ENCODE peak calls at places on chromosomes 3 and 15, in four cellular contexts. S, Z, K and Q are unnamed samples.

GRCh38 chr15:90154861-90155626 is 46.1 kb upstream of the SEMA4B start:
- DNase-seq in Z (peak), S (peak), K (no peak), Q (no peak)

GRCh38 chr3:72375237-72376154 is 472.7 kb downstream of the SHQ1 start:
- DNase-seq in K (peak), S (no peak), Z (no peak), Q (no peak)

GRCh38 chr3:126107203-126107939 is 23.4 kb upstream of the SLC41A3 start:
- DNase-seq in Z (no peak), K (no peak), S (no peak), Q (peak)

GRCh38 chr3:181457190-181457589 is 254.5 kb upstream of the SOX2 start:
- DNase-seq in K (no peak), S (peak), Z (no peak), Q (no peak)

GRCh38 chr3:187064210-187065115 is 74.8 kb downstream of the RPL39L start:
- DNase-seq in K (no peak), Z (peak), S (peak), Q (no peak)

GRCh38 chr3:109973733-109974132 is 636.4 kb upstream of the DPPA4 start:
- DNase-seq in K (no peak), S (peak), Z (no peak), Q (no peak)

GRCh38 chr3:46866720-46867549 is 3.7 kb upstream of the MYL3 start:
- DNase-seq in S (peak), Z (no peak), K (peak), Q (no peak)

GRCh38 chr3:128068156-128068620 is 16.0 kb downstream of the SEC61A1 start:
- DNase-seq in K (peak), Z (no peak), S (peak), Q (no peak)

GRCh38 chr3:120554727-120555660 is 41.1 kb upstream of the NDUFB4 start:
- DNase-seq in Z (no peak), S (peak), K (no peak), Q (no peak)

GRCh38 chr3:182937293-182938051 is 42.9 kb downstream of the DCUN1D1 start:
- DNase-seq in Z (no peak), K (no peak), S (no peak), Q (no peak)

GRCh38 chr3:71309342-71309741 is 274.2 kb downstream of the FOXP1 start:
- DNase-seq in S (no peak), K (no peak), Z (no peak), Q (no peak)

GRCh38 chr3:57169872-57170623 is 4.9 kb upstream of the IL17RD start:
- DNase-seq in S (peak), Z (no peak), K (peak), Q (peak)

GRCh38 chr3:170470063-170471006 is 51.7 kb downstream of the CLDN11 start:
- DNase-seq in K (no peak), Z (peak), S (peak), Q (no peak)

GRCh38 chr3:49699281-49699723 is 9.9 kb downstream of the RNF123 start:
- DNase-seq in S (no peak), Z (no peak), K (no peak), Q (no peak)

GRCh38 chr3:171671709-171672108 is 138.6 kb downstream of the PLD1 start:
- DNase-seq in S (no peak), K (no peak), Z (no peak), Q (no peak)

GRCh38 chr3:61627768-61628185 is 66.4 kb downstream of the PTPRG start:
- DNase-seq in S (peak), K (no peak), Z (peak), Q (no peak)

GRCh38 chr15:85002517-85002916 is 20.9 kb downstream of the PDE8A start:
- DNase-seq in K (no peak), Z (no peak), S (no peak), Q (no peak)

GRCh38 chr3:33901862-33902563 is 103.6 kb downstream of the PDCD6IP start:
- DNase-seq in S (no peak), K (no peak), Z (no peak), Q (no peak)

GRCh38 chr15:49697121-49697520 is 76.3 kb downstream of the DTWD1 start:
- DNase-seq in K (no peak), Z (no peak), S (peak), Q (no peak)

GRCh38 chr15:67144609-67145306 is 79.4 kb downstream of the SMAD3 start:
- DNase-seq in K (no peak), Z (no peak), S (peak), Q (no peak)

GRCh38 chr15:79989682-79990081 is 18.7 kb upstream of the BCL2A1 start:
- DNase-seq in S (peak), Z (no peak), K (no peak), Q (no peak)

GRCh38 chr3:126541628-126542339 is 16.9 kb downstream of the C3orf22 start:
- DNase-seq in S (no peak), K (no peak), Z (no peak), Q (peak)

GRCh38 chr15:29568840-29569532 is 253.3 kb downstream of the TJP1 start:
- DNase-seq in K (no peak), S (no peak), Z (no peak), Q (no peak)

GRCh38 chr3:129845956-129846355 is 47.6 kb downstream of the TMCC1 start:
- DNase-seq in S (peak), Z (no peak), K (no peak), Q (no peak)

GRCh38 chr15:91077029-91077428 is 23.0 kb upstream of the SV2B start:
- DNase-seq in K (no peak), S (no peak), Z (no peak), Q (no peak)

DNA sequence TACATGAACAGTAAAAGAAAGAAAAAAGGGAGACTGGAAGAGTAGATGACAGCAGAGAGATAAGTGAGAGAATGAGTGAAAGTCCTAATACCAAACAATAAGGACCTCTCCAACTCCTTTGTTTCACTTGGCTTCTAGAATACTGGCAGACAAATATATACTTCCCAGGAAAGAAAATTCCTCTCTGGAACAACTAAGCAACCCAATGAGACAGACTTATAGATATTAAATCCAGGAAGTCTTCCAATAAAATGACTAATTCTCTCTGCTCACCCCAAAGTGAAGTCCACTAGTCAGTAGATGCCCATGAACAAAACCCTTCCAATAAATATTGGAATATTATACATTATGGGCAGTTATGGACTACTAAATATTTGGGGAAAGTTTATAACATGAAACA is 114.2 kb downstream of the NEDD4 start:
- DNase-seq in S (peak), K (no peak), Z (no peak), Q (no peak)
- TF ChIP-seq CTCF in S (no peak), K (no peak), Z (no peak), Q (no peak)

GRCh38 chr3:17033516-17034168 is 148.9 kb downstream of the PLCL2 start:
- DNase-seq in S (peak), Z (no peak), K (no peak), Q (no peak)

GRCh38 chr3:17030438-17030837 is 145.7 kb downstream of the PLCL2 start:
- DNase-seq in Z (no peak), K (no peak), S (no peak), Q (no peak)

GRCh38 chr3:17030956-17031652 is 146.3 kb downstream of the PLCL2 start:
- DNase-seq in S (peak), K (no peak), Z (no peak), Q (no peak)

GRCh38 chr3:17035033-17035432 is 150.3 kb downstream of the PLCL2 start:
- DNase-seq in Z (no peak), K (no peak), S (no peak), Q (no peak)

DNA sequence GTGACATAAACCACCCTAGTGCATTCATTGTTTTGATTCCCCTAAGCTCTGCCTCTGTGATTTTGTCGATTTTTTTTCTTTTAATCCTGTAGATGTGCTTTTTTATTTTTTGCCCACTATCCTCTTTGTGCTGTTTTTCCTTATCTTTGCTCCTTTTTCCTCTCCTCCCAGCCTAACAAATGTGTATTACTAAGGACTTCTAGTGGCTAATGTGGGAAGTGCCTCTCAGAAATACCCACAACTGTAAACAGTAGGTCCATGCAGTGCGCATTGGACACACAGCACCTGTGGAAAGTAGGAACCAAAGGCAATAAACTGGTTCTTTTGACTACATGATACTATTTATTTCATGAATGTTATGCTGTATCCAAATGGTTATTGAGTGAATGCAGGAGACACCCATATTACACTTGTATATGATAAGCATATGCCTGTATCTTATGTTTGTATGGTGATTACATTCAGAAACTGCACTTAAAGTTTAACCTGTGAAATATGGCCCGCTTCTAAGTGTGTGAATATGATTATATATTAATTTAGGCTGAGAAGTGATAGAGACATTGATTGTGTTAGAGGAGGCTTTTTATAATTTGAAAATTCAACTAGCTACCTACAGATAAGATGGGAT is 147.8 kb downstream of the PLCL2 start:
- DNase-seq in Z (no peak), K (no peak), S (peak), Q (no peak)
- TF ChIP-seq CTCF in Z (peak), K (peak), S (peak), Q (peak)

GRCh38 chr15:93399121-93399520 is 310.1 kb upstream of the RGMA start:
- DNase-seq in K (no peak), Z (no peak), S (no peak), Q (no peak)
- TF ChIP-seq CTCF in K (no peak), Z (no peak), S (no peak), Q (no peak)

DNA sequence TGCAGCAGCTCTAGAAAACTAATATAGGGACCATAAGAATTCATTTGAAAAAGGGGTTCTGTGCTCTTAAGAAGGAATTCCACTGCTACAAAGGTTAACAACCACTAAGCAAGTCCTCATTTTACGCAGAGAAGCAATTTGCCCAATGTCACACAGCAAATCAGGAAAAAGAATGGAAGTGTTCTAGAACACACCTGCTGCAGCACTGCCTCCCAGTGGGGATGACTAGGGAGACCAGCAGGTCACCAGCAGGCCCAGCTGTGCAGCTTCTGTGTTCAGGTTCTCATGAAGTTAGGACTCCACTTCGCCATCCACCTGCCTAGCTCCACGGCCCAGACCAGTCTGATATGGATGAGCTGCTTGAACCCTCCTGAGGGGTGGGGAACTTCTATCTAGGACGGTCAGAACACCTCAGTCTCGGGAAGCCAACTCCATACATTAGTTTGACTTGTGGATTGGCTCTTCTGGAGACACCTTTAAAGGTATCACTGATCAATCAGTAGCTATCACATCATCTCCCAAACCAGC is 18.6 kb downstream of the POMGNT2 start:
- DNase-seq in Z (no peak), K (no peak), S (peak), Q (no peak)
- TF ChIP-seq CTCF in Z (no peak), K (no peak), S (peak), Q (no peak)

GRCh38 chr3:13494463-13495350 is 14.6 kb downstream of the HDAC11 start:
- DNase-seq in S (no peak), Z (no peak), K (no peak), Q (no peak)
- TF ChIP-seq CTCF in S (peak), Z (peak), K (peak), Q (peak)

DNA sequence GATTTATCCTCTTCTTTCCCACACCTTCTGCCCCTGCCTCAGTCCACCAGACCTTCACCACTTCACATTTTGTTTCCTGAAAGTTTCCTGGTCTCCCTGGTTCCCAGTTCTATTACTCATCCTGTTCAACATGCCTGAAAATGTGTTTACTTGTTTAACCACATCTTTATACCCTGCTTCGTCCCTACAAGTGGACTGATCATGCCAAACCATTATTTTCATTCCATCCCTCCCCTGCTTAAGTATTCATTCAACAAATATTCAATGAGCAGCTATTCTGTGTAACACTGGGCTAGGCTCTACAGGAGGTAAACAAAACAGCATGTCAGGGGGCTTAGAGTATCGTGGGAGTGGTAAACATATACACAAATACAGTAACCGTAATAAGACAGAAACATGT is 5.5 kb downstream of the MYO5A start:
- DNase-seq in K (no peak), Z (peak), S (peak), Q (no peak)
- TF ChIP-seq CTCF in K (no peak), Z (no peak), S (no peak), Q (no peak)